ENCODE peak calls at places on chromosomes 13 and 19, in eight cellular contexts. D is mammary epithelial cell, Z is AG08395, X is DMS153, O is caudate nucleus, J is AG04450, K is omental fat pad, L is GOT3. G is an unnamed sample.

GRCh38 chr19:33736787-33737186 is 59.9 kb upstream of the KCTD15 start:
- DNase-seq in D (no peak), Z (no peak), X (no peak), O (no peak), J (no peak), K (no peak), L (no peak), G (no peak)

GRCh38 chr19:1227655-1228054 is 10.2 kb downstream of the CBARP start:
- DNase-seq in D (no peak), Z (no peak), X (no peak), O (no peak), J (no peak), K (no peak), L (no peak), G (no peak)

GRCh38 chr19:4088975-4089374 is 22.3 kb upstream of the ZBTB7A start:
- DNase-seq in D (no peak), Z (no peak), X (no peak), O (no peak), J (no peak), K (no peak), L (no peak), G (no peak)

GRCh38 chr13:108963846-108964600 is 334.6 kb downstream of the MYO16 start:
- DNase-seq in D (peak), Z (peak), X (no peak), O (no peak), J (peak), K (no peak), L (no peak), G (no peak)

GRCh38 chr13:42110410-42111155 is 62.1 kb downstream of the DGKH start:
- DNase-seq in D (peak), Z (peak), X (peak), O (no peak), J (peak), K (no peak), L (no peak), G (peak)

GRCh38 chr19:54107876-54108490 is 5.3 kb downstream of the NDUFA3 start:
- DNase-seq in D (no peak), Z (no peak), X (no peak), O (no peak), J (no peak), K (no peak), L (no peak), G (no peak)

GRCh38 chr19:2119916-2120785 is 23.4 kb downstream of the IZUMO4 start:
- DNase-seq in D (no peak), Z (no peak), X (no peak), O (no peak), J (no peak), K (no peak), L (no peak), G (no peak)

GRCh38 chr19:16074488-16075365 is 1.6 kb upstream of the TPM4 start:
- DNase-seq in D (no peak), Z (no peak), X (no peak), O (no peak), J (no peak), K (no peak), L (no peak), G (no peak)

GRCh38 chr13:71672527-71672926 is 194.5 kb downstream of the DACH1 start:
- DNase-seq in D (no peak), Z (no peak), X (no peak), O (no peak), J (no peak), K (no peak), L (no peak), G (no peak)

GRCh38 chr19:44282846-44283245 is 22.0 kb downstream of the ZNF235 start:
- DNase-seq in D (peak), Z (no peak), X (no peak), O (no peak), J (no peak), K (no peak), L (no peak), G (no peak)

GRCh38 chr19:49403404-49404187 is 15.5 kb downstream of the KASH5 start:
- DNase-seq in D (no peak), Z (no peak), X (peak), O (no peak), J (no peak), K (no peak), L (no peak), G (no peak)

GRCh38 chr19:6725513-6726231 is 5.2 kb upstream of the C3 start:
- DNase-seq in D (no peak), Z (no peak), X (no peak), O (no peak), J (no peak), K (no peak), L (no peak), G (no peak)

GRCh38 chr13:27709779-27710178 is 82.5 kb upstream of the GSX1 start:
- DNase-seq in D (no peak), Z (no peak), X (no peak), O (no peak), J (no peak), K (no peak), L (no peak), G (no peak)

GRCh38 chr13:73001971-73002370 is 56.8 kb upstream of the KLF5 start:
- DNase-seq in D (no peak), Z (no peak), X (peak), O (no peak), J (no peak), K (no peak), L (no peak), G (no peak)

GRCh38 chr13:25116044-25116443 is 20.1 kb downstream of the PABPC3 start:
- DNase-seq in D (no peak), Z (no peak), X (no peak), O (no peak), J (no peak), K (no peak), L (no peak), G (no peak)

GRCh38 chr13:78098249-78098648 is 179.6 kb upstream of the EDNRB start:
- DNase-seq in D (no peak), Z (no peak), X (no peak), O (no peak), J (no peak), K (no peak), L (no peak), G (no peak)

GRCh38 chr19:46076951-46077814 is 36.4 kb upstream of the IGFL4 start:
- DNase-seq in D (peak), Z (peak), X (peak), O (peak), J (peak), K (no peak), L (peak), G (peak)

GRCh38 chr19:13997637-13997962 is 8.5 kb downstream of the RFX1 start:
- DNase-seq in D (no peak), Z (peak), X (no peak), O (no peak), J (no peak), K (no peak), L (no peak), G (no peak)

GRCh38 chr19:7622933-7623685 is 6.2 kb downstream of the XAB2 start:
- DNase-seq in D (no peak), Z (no peak), X (no peak), O (no peak), J (no peak), K (no peak), L (no peak), G (no peak)

GRCh38 chr19:11138659-11139526 is 16.7 kb downstream of the SPC24 start:
- DNase-seq in D (peak), Z (peak), X (no peak), O (no peak), J (no peak), K (no peak), L (peak), G (peak)

GRCh38 chr13:47680752-47681151 is 320.3 kb downstream of the SUCLA2 start:
- DNase-seq in D (peak), Z (peak), X (no peak), O (no peak), J (no peak), K (no peak), L (no peak), G (no peak)

GRCh38 chr13:47178090-47178950 is 281.5 kb upstream of the HTR2A start:
- DNase-seq in D (no peak), Z (no peak), X (no peak), O (no peak), J (no peak), K (no peak), L (no peak), G (no peak)

GRCh38 chr13:34513526-34513925 is 428.5 kb upstream of the NBEA start:
- DNase-seq in D (no peak), Z (no peak), X (no peak), O (no peak), J (no peak), K (no peak), L (no peak), G (no peak)

GRCh38 chr13:65965496-65965895 is 1264.6 kb downstream of the PCDH9 start:
- DNase-seq in D (peak), Z (peak), X (no peak), O (no peak), J (no peak), K (no peak), L (no peak), G (no peak)

GRCh38 chr19:5038631-5039271 is 69.8 kb downstream of the KDM4B start:
- DNase-seq in D (no peak), Z (peak), X (no peak), O (no peak), J (no peak), K (no peak), L (no peak), G (peak)

GRCh38 chr19:13599681-13600080 is 93.4 kb upstream of the CACNA1A start:
- DNase-seq in D (no peak), Z (no peak), X (no peak), O (no peak), J (no peak), K (no peak), L (no peak), G (no peak)

GRCh38 chr13:50693755-50694154 is 149.7 kb downstream of the DLEU7 start:
- DNase-seq in D (no peak), Z (peak), X (no peak), O (no peak), J (no peak), K (no peak), L (no peak), G (no peak)

GRCh38 chr19:32351807-32352630 is 6.6 kb downstream of the ZNF507 start:
- DNase-seq in D (no peak), Z (peak), X (no peak), O (no peak), J (no peak), K (no peak), L (no peak), G (no peak)

GRCh38 chr19:13918726-13919411 is 12.9 kb downstream of the CC2D1A start:
- DNase-seq in D (no peak), Z (no peak), X (no peak), O (no peak), J (no peak), K (no peak), L (no peak), G (no peak)

GRCh38 chr19:3029070-3029923 is at the start of gene TLE2:
- DNase-seq in D (no peak), Z (no peak), X (no peak), O (no peak), J (no peak), K (no peak), L (no peak), G (peak)

GRCh38 chr19:13051581-13052165 is 51.0 kb downstream of the LYL1 start:
- DNase-seq in D (peak), Z (no peak), X (peak), O (no peak), J (no peak), K (no peak), L (no peak), G (no peak)

GRCh38 chr19:16397791-16398529 is 73.3 kb downstream of the KLF2 start:
- DNase-seq in D (peak), Z (peak), X (no peak), O (no peak), J (no peak), K (no peak), L (no peak), G (no peak)

GRCh38 chr19:38134538-38135149 is 89.4 kb downstream of the DPF1 start:
- DNase-seq in D (peak), Z (peak), X (no peak), O (no peak), J (no peak), K (no peak), L (no peak), G (no peak)

GRCh38 chr19:47057328-47057727 is 8.9 kb upstream of the TMEM160 start:
- DNase-seq in D (no peak), Z (no peak), X (no peak), O (no peak), J (no peak), K (no peak), L (no peak), G (no peak)

GRCh38 chr19:19294914-19295313 is 21.8 kb upstream of the TM6SF2 start:
- DNase-seq in D (no peak), Z (no peak), X (no peak), O (no peak), J (no peak), K (no peak), L (no peak), G (no peak)

GRCh38 chr13:98976941-98977340 is 923 bp downstream of the DOCK9 start:
- DNase-seq in D (no peak), Z (no peak), X (no peak), O (no peak), J (no peak), K (no peak), L (no peak), G (no peak)

G was measured in frontal cortex.